ENCODE peak calls at places on chromosomes 5 and 9, in four cellular contexts. I is naive thymus-derived CD8-positive, alpha-beta T cell; W is AG10803; L is NCI-H1048. T is an unnamed sample.

GRCh38 chr9:117936185-117936758 is 232.1 kb downstream of the TLR4 start:
- DNase-seq in I (no peak), L (no peak), W (no peak), T (no peak)

GRCh38 chr9:86671018-86671417 is 276.3 kb downstream of the GAS1 start:
- DNase-seq in I (no peak), W (no peak), L (no peak), T (no peak)

GRCh38 chr5:151198861-151199260 is 25.0 kb downstream of the CCDC69 start:
- DNase-seq in W (no peak), I (no peak), L (no peak), T (no peak)

GRCh38 chr5:101728933-101729332 is 567.2 kb downstream of the SLCO4C1 start:
- DNase-seq in W (no peak), I (no peak), L (no peak), T (no peak)

GRCh38 chr9:86637515-86637914 is 283.3 kb upstream of the TUT7 start:
- DNase-seq in L (no peak), W (peak; percentile 38), I (no peak), T (no peak)

GRCh38 chr5:97418472-97418871 is 235.4 kb upstream of the RIOK2 start:
- DNase-seq in W (no peak), L (no peak), I (no peak), T (no peak)

GRCh38 chr5:179912951-179913350 is 5.3 kb upstream of the TBC1D9B start:
- DNase-seq in W (no peak), L (no peak), I (no peak), T (no peak)

GRCh38 chr9:101428909-101429308 is 6.7 kb downstream of the ALDOB start:
- DNase-seq in I (no peak), W (no peak), L (no peak), T (no peak)

GRCh38 chr5:3220638-3221288 is 374.9 kb upstream of the IRX1 start:
- DNase-seq in I (no peak), L (no peak), W (no peak), T (no peak)

GRCh38 chr9:95167998-95168397 is 149.5 kb downstream of the FANCC start:
- DNase-seq in I (no peak), L (peak; percentile 45), W (peak; percentile 86), T (peak; percentile 72)

T was measured in SK-N-MC.